ENCODE peak calls at places on chromosomes 16 and 17, in six cellular contexts. S is lung, W is prostate gland, T is astrocyte, O is upper lobe of right lung, I is cardiac muscle cell. H is an unnamed sample.

GRCh38 chr17:44549736-44550135 is 7.5 kb upstream of the FZD2 start:
- DNase-seq in I (no peak), S (no peak), O (no peak), W (no peak), T (no peak), H (no peak)

GRCh38 chr16:24102120-24102740 is 153.9 kb upstream of the CACNG3 start:
- DNase-seq in W (no peak), T (no peak), S (no peak), I (no peak), O (no peak), H (no peak)

GRCh38 chr16:67013823-67014640 is 14.9 kb upstream of the CBFB start:
- DNase-seq in W (peak; percentile 26), S (peak; percentile 47), I (peak; percentile 78), T (peak; percentile 18), O (peak; percentile 85), H (peak; percentile 17)

GRCh38 chr17:62090021-62090824 is 25.1 kb upstream of the MED13 start:
- DNase-seq in O (no peak), W (no peak), T (no peak), I (no peak), S (no peak), H (no peak)

GRCh38 chr16:2250652-2251280 is 621 bp downstream of the ECI1 start:
- DNase-seq in I (no peak), T (no peak), S (no peak), O (no peak), W (no peak), H (peak; percentile 26)

GRCh38 chr16:57957396-57958392 is 13.2 kb downstream of the CNGB1 start:
- DNase-seq in S (no peak), W (no peak), T (no peak), I (no peak), O (peak; percentile 62), H (no peak)

GRCh38 chr16:26252598-26252997 is 560.8 kb downstream of the HS3ST4 start:
- DNase-seq in S (no peak), O (no peak), T (no peak), W (no peak), I (no peak), H (no peak)

GRCh38 chr16:85066346-85066885 is 38.8 kb downstream of the KIAA0513 start:
- DNase-seq in O (no peak), S (no peak), T (no peak), W (no peak), I (no peak), H (no peak)

GRCh38 chr17:46842835-46843234 is 8.5 kb upstream of the WNT9B start:
- DNase-seq in I (no peak), T (no peak), W (no peak), O (no peak), S (no peak), H (no peak)

GRCh38 chr17:32936894-32937500 is 9.0 kb downstream of the TMEM98 start:
- DNase-seq in O (peak; percentile 85), I (peak; percentile 87), T (peak; percentile 41), S (peak; percentile 68), W (peak; percentile 72), H (peak; percentile 25)

GRCh38 chr17:81831957-81832607 is 1.0 kb downstream of the MCRIP1 start:
- DNase-seq in I (no peak), O (peak; percentile 78), S (no peak), W (no peak), T (peak; percentile 20), H (peak; percentile 60)

GRCh38 chr16:3951861-3952332 is 71.4 kb upstream of the CREBBP start:
- DNase-seq in I (no peak), S (no peak), O (no peak), W (no peak), T (peak; percentile 34), H (no peak)

GRCh38 chr17:51428668-51429486 is 168.5 kb downstream of the UTP18 start:
- DNase-seq in O (no peak), I (no peak), S (no peak), T (no peak), W (no peak), H (no peak)

GRCh38 chr17:28878981-28879380 is 18.6 kb downstream of the FLOT2 start:
- DNase-seq in T (peak; percentile 27), W (no peak), I (peak; percentile 66), O (no peak), S (no peak), H (peak; percentile 30)

GRCh38 chr17:48641541-48642058 is 15.4 kb upstream of the HOXB9 start:
- DNase-seq in W (no peak), T (no peak), O (no peak), I (no peak), S (no peak), H (no peak)

GRCh38 chr16:66695935-66696668 is 441 bp downstream of the CMTM4 start:
- DNase-seq in I (peak; percentile 23), S (peak; percentile 72), W (peak; percentile 54), O (peak; percentile 86), T (no peak), H (no peak)

GRCh38 chr16:3959148-3959547 is 78.6 kb upstream of the CREBBP start:
- DNase-seq in T (peak; percentile 72), S (peak; percentile 67), I (peak; percentile 17), O (no peak), W (no peak), H (no peak)

GRCh38 chr17:81405382-81406005 is 10.2 kb downstream of the BAHCC1 start:
- DNase-seq in T (no peak), S (no peak), W (no peak), I (no peak), O (no peak), H (no peak)

GRCh38 chr17:15019158-15019557 is 246.0 kb downstream of the PMP22 start:
- DNase-seq in T (no peak), W (no peak), O (no peak), I (no peak), S (no peak), H (no peak)

GRCh38 chr17:41697122-41697962 is 8.7 kb downstream of the EIF1 start:
- DNase-seq in S (peak; percentile 43), W (peak; percentile 55), T (no peak), O (no peak), I (no peak), H (no peak)

GRCh38 chr16:57607676-57608461 is 20.6 kb upstream of the ADGRG1 start:
- DNase-seq in I (no peak), W (no peak), T (no peak), S (no peak), O (no peak), H (no peak)

GRCh38 chr17:15377200-15377599 is 35.8 kb upstream of the TEKT3 start:
- DNase-seq in O (no peak), T (peak; percentile 77), W (no peak), I (no peak), S (no peak), H (peak; percentile 90)

GRCh38 chr17:75571197-75571884 is 16.3 kb upstream of the MYO15B start:
- DNase-seq in W (no peak), S (peak; percentile 51), O (peak; percentile 67), I (no peak), T (no peak), H (no peak)

GRCh38 chr17:41800601-41801373 is 11.0 kb downstream of the P3H4 start:
- DNase-seq in I (no peak), W (peak; percentile 86), T (peak; percentile 69), O (peak; percentile 78), S (peak; percentile 77), H (peak; percentile 43)

GRCh38 chr16:87966685-87967185 is 15.5 kb downstream of the BANP start:
- DNase-seq in T (no peak), S (no peak), O (no peak), I (no peak), W (peak; percentile 58), H (no peak)

GRCh38 chr17:66255112-66255511 is 25.9 kb upstream of the APOH start:
- DNase-seq in I (peak; percentile 73), W (peak; percentile 46), T (peak; percentile 62), S (no peak), O (no peak), H (peak; percentile 68)

GRCh38 chr17:13199425-13199824 is 181.6 kb upstream of the ELAC2 start:
- DNase-seq in I (no peak), W (no peak), T (no peak), S (no peak), O (no peak), H (no peak)

GRCh38 chr17:71764507-71764906 is 356.3 kb upstream of the SOX9 start:
- DNase-seq in W (no peak), T (no peak), S (no peak), O (no peak), I (peak; percentile 63), H (no peak)

GRCh38 chr16:89701425-89702406 is at the start of gene SPATA2L:
- DNase-seq in S (peak; percentile 94), T (peak; percentile 50), I (peak; percentile 97), O (peak; percentile 98), W (peak; percentile 96), H (peak; percentile 71)
- TF ChIP-seq CTCF in S (no peak), T (no peak), I (no peak), O (no peak), W (peak; percentile 4), H (peak; percentile 24)

GRCh38 chr16:351804-352520 is 561 bp downstream of the AXIN1 start:
- DNase-seq in W (no peak), I (peak; percentile 52), O (peak; percentile 79), S (no peak), T (no peak), H (no peak)

GRCh38 chr16:354971-355441 is 2.5 kb upstream of the AXIN1 start:
- DNase-seq in O (no peak), I (no peak), T (no peak), W (no peak), S (no peak), H (no peak)

GRCh38 chr16:353404-354285 is 1.1 kb upstream of the AXIN1 start:
- DNase-seq in S (no peak), W (no peak), O (peak; percentile 72), T (no peak), I (no peak), H (no peak)

GRCh38 chr16:354286-354881 is 1.9 kb upstream of the AXIN1 start:
- DNase-seq in I (no peak), W (peak; percentile 54), S (no peak), T (no peak), O (no peak), H (no peak)

GRCh38 chr16:352547-353403 is at the start of gene AXIN1:
- DNase-seq in I (peak; percentile 100), S (peak; percentile 100), T (peak; percentile 72), W (peak; percentile 100), O (peak; percentile 100), H (peak; percentile 90)
- TF ChIP-seq CTCF in I (peak; percentile 23), S (peak; percentile 34), T (no peak), W (peak; percentile 66), O (peak; percentile 27), H (peak; percentile 68)

DNA sequence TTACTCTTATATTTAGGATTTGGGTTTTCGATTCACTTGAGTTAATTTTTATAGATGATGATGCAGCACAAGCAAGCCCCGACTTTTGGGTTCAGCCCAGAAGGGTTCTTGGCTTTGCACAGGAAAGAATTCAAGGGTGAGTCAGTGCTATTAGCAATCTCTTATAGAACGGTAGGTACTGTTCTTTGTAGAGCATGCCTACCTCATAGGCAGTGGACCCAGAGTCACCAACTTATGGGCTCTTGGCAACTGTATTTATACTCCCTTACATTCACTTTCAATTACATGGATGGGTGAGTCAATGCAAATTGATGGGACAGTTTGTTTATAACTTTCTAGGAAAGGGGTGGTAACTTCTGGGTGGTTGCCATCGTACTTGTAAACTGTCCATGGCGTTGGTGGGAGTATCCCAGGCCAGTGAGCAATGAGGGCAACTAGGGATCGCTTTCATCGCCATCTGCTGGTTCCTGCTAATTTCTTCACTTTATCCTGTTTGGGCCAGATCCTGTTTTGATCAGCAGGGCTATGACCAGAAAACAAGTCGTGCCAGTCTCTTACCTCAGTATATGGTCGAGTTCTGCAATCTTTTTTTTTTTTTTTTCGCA is 362.6 kb downstream of the CNTNAP4 start:
- DNase-seq in T (no peak), S (no peak), W (no peak), I (peak; percentile 19), O (no peak), H (no peak)
- TF ChIP-seq CTCF in T (peak; percentile 19), S (no peak), W (no peak), I (peak; percentile 21), O (no peak), H (peak; percentile 11)

GRCh38 chr17:22463110-22463850 is 771.0 kb downstream of the KCNJ18 start:
- DNase-seq in I (no peak), T (no peak), W (no peak), O (no peak), S (no peak), H (no peak)
- TF ChIP-seq CTCF in I (no peak), T (no peak), W (no peak), O (no peak), S (no peak), H (no peak)

H was measured in HFFc6.